ENCODE peak calls at places on chromosomes 11 and 22, in nine cellular contexts. V is effector CD4-positive, alpha-beta T cell; C is Caki2; A is amniotic stem cell; B is midbrain; M is activated CD4-positive, alpha-beta T cell treated with anti-CD3 and anti-CD28 coated beads for 4 hours; D is coronary artery; X is tibial artery; G is foreskin fibroblast. P is an unnamed sample.
A peak's percentile ranks its signal among the peaks of the same experiment; 100 is the strongest.

GRCh38 chr11:132886335-132886734 is 646.0 kb downstream of the OPCML start:
- DNase-seq in V (no peak), C (no peak), A (no peak), B (no peak), M (no peak), D (no peak), X (no peak), G (peak; percentile 23), P (no peak)

GRCh38 chr11:2306971-2307732 is 5.3 kb downstream of the TSPAN32 start:
- DNase-seq in V (no peak), C (no peak), A (no peak), B (no peak), M (no peak), D (peak; percentile 75), X (peak; percentile 65), G (peak; percentile 32), P (no peak)

GRCh38 chr11:95371147-95371546 is 140.1 kb upstream of the SESN3 start:
- DNase-seq in V (no peak), C (no peak), A (no peak), B (no peak), M (no peak), D (no peak), X (no peak), G (no peak), P (no peak)

GRCh38 chr11:64339754-64340408 is at the start of gene CCDC88B:
- DNase-seq in V (peak; percentile 83), C (no peak), A (no peak), B (no peak), M (peak; percentile 83), D (peak; percentile 75), X (peak; percentile 78), G (no peak), P (no peak)

GRCh38 chr11:84924290-84924689 is 702.9 kb downstream of the DLG2 start:
- DNase-seq in V (no peak), C (no peak), A (no peak), B (no peak), M (no peak), D (no peak), X (no peak), G (no peak), P (no peak)

GRCh38 chr22:47005506-47006408 is 243.3 kb downstream of the TBC1D22A start:
- DNase-seq in V (no peak), C (no peak), A (no peak), B (no peak), M (no peak), D (no peak), X (no peak), G (no peak), P (no peak)

GRCh38 chr11:36594316-36594989 is at the start of gene IFTAP:
- DNase-seq in V (no peak), C (peak; percentile 87), A (peak; percentile 69), B (peak; percentile 96), M (peak; percentile 1), D (peak; percentile 76), X (peak; percentile 69), G (peak; percentile 82), P (no peak)

GRCh38 chr22:46770726-46771125 is 8.3 kb downstream of the TBC1D22A start:
- DNase-seq in V (no peak), C (no peak), A (no peak), B (no peak), M (no peak), D (no peak), X (no peak), G (no peak), P (no peak)

GRCh38 chr22:19868333-19868732 is 13.7 kb upstream of the GNB1L start:
- DNase-seq in V (no peak), C (no peak), A (no peak), B (no peak), M (no peak), D (no peak), X (no peak), G (no peak), P (peak; percentile 13)

GRCh38 chr11:116217006-116217405 is 555.8 kb downstream of the BUD13 start:
- DNase-seq in V (no peak), C (peak; percentile 12), A (no peak), B (peak; percentile 58), M (no peak), D (no peak), X (no peak), G (no peak), P (no peak)

GRCh38 chr11:19607656-19608360 is 104.8 kb upstream of the NAV2 start:
- DNase-seq in V (no peak), C (no peak), A (no peak), B (no peak), M (no peak), D (no peak), X (no peak), G (no peak), P (no peak)

GRCh38 chr11:134661660-134662059 is 249.6 kb upstream of the B3GAT1 start:
- DNase-seq in V (no peak), C (no peak), A (no peak), B (no peak), M (no peak), D (no peak), X (peak; percentile 6), G (no peak), P (no peak)

GRCh38 chr11:108966206-108966605 is 301.3 kb downstream of the DDX10 start:
- DNase-seq in V (no peak), C (no peak), A (no peak), B (no peak), M (no peak), D (no peak), X (no peak), G (no peak), P (no peak)

GRCh38 chr11:61959678-61960077 is 7.8 kb downstream of the FTH1 start:
- DNase-seq in V (no peak), C (no peak), A (no peak), B (no peak), M (no peak), D (no peak), X (peak; percentile 52), G (no peak), P (no peak)

GRCh38 chr11:108084811-108085210 is 36.6 kb upstream of the ACAT1 start:
- DNase-seq in V (no peak), C (no peak), A (no peak), B (no peak), M (no peak), D (no peak), X (no peak), G (no peak), P (no peak)

GRCh38 chr22:21791635-21792625 is 56.3 kb upstream of the YPEL1 start:
- DNase-seq in V (no peak), C (peak; percentile 21), A (no peak), B (no peak), M (peak; percentile 44), D (no peak), X (no peak), G (no peak), P (no peak)

GRCh38 chr22:27124336-27125023 is 467.1 kb downstream of the MIAT start:
- DNase-seq in V (no peak), C (no peak), A (no peak), B (no peak), M (no peak), D (peak; percentile 76), X (peak; percentile 81), G (no peak), P (no peak)

GRCh38 chr11:1147792-1148191 is 10.0 kb upstream of the MUC5AC start:
- DNase-seq in V (no peak), C (no peak), A (no peak), B (no peak), M (no peak), D (no peak), X (no peak), G (no peak), P (no peak)

GRCh38 chr11:95977534-95978174 is 53.7 kb upstream of the MTMR2 start:
- DNase-seq in V (no peak), C (peak; percentile 69), A (no peak), B (no peak), M (no peak), D (no peak), X (no peak), G (peak; percentile 29), P (no peak)

GRCh38 chr11:15158351-15159015 is 43.8 kb downstream of the INSC start:
- DNase-seq in V (no peak), C (no peak), A (no peak), B (no peak), M (no peak), D (no peak), X (no peak), G (peak; percentile 92), P (no peak)

GRCh38 chr22:44449683-44450425 is 48.2 kb downstream of the RTL6 start:
- DNase-seq in V (no peak), C (no peak), A (no peak), B (peak; percentile 2), M (no peak), D (no peak), X (no peak), G (no peak), P (no peak)

GRCh38 chr11:899724-900123 is 10.9 kb downstream of the CHID1 start:
- DNase-seq in V (no peak), C (no peak), A (no peak), B (no peak), M (no peak), D (no peak), X (no peak), G (no peak), P (no peak)

GRCh38 chr22:27537481-27537891 is 264.1 kb downstream of the MN1 start:
- DNase-seq in V (no peak), C (no peak), A (no peak), B (no peak), M (no peak), D (no peak), X (no peak), G (no peak), P (no peak)

GRCh38 chr11:9575531-9576240 is 2.2 kb downstream of the WEE1 start:
- DNase-seq in V (no peak), C (no peak), A (no peak), B (no peak), M (no peak), D (no peak), X (no peak), G (no peak), P (no peak)

GRCh38 chr11:126359431-126360048 is 4.1 kb downstream of the ST3GAL4 start:
- DNase-seq in V (no peak), C (no peak), A (no peak), B (peak; percentile 51), M (no peak), D (no peak), X (peak; percentile 90), G (peak; percentile 87), P (no peak)

GRCh38 chr11:131073167-131073566 is 156.9 kb upstream of the SNX19 start:
- DNase-seq in V (no peak), C (no peak), A (no peak), B (no peak), M (no peak), D (no peak), X (no peak), G (no peak), P (no peak)

GRCh38 chr11:121452609-121453150 is at the start of gene SORL1-AS1:
- DNase-seq in V (peak; percentile 63), C (no peak), A (no peak), B (no peak), M (peak; percentile 73), D (no peak), X (no peak), G (no peak), P (no peak)

GRCh38 chr11:64792482-64792881 is 10.5 kb downstream of the MAP4K2 start:
- DNase-seq in V (no peak), C (no peak), A (no peak), B (no peak), M (no peak), D (no peak), X (no peak), G (no peak), P (no peak)